ENCODE peak calls at places on chromosome 5, in six cellular contexts. One of them, this sample, is unnamed.
A peak's percentile ranks its signal among the peaks of the same experiment; 100 is the strongest.

GRCh38 chr5:115267617-115268016 is 4.9 kb upstream of the PGGT1B start:
- DNase-seq in K562: no peak
- DNase-seq in GM12878: no peak
- DNase-seq in HepG2: no peak
- DNase-seq in SK-N-SH: no peak
- DNase-seq in H1: no peak
- DNase-seq in this sample: no peak

GRCh38 chr5:68431181-68431580 is 215.6 kb downstream of the PIK3R1 start:
- DNase-seq in HepG2: no peak
- DNase-seq in SK-N-SH: no peak
- DNase-seq in GM12878: no peak
- DNase-seq in H1: no peak
- DNase-seq in K562: no peak
- DNase-seq in this sample: no peak

GRCh38 chr5:180437336-180437735 is 56.8 kb upstream of the CNOT6 start:
- DNase-seq in K562: no peak
- DNase-seq in HepG2: no peak
- DNase-seq in H1: no peak
- DNase-seq in SK-N-SH: no peak
- DNase-seq in GM12878: no peak
- DNase-seq in this sample: no peak

GRCh38 chr5:17189381-17190036 is 27.9 kb upstream of the BASP1 start:
- DNase-seq in SK-N-SH: peak; percentile 58
- DNase-seq in H1: peak; percentile 66
- DNase-seq in K562: peak; percentile 65
- DNase-seq in HepG2: peak; percentile 65
- DNase-seq in GM12878: peak; percentile 24
- DNase-seq in this sample: peak; percentile 77

GRCh38 chr5:113367586-113367985 is 67.2 kb downstream of the TSSK1B start:
- DNase-seq in HepG2: no peak
- DNase-seq in GM12878: no peak
- DNase-seq in SK-N-SH: peak; percentile 41
- DNase-seq in H1: no peak
- DNase-seq in K562: no peak
- DNase-seq in this sample: no peak

GRCh38 chr5:179152144-179152895 is 92.1 kb downstream of the ZNF354C start:
- DNase-seq in SK-N-SH: no peak
- DNase-seq in GM12878: no peak
- DNase-seq in HepG2: no peak
- DNase-seq in H1: no peak
- DNase-seq in K562: no peak
- DNase-seq in this sample: no peak

GRCh38 chr5:56055859-56056258 is 61.1 kb upstream of the IL6ST start:
- DNase-seq in HepG2: no peak
- DNase-seq in K562: no peak
- DNase-seq in H1: no peak
- DNase-seq in SK-N-SH: no peak
- DNase-seq in GM12878: no peak
- DNase-seq in this sample: no peak

GRCh38 chr5:101517795-101518194 is 614.7 kb upstream of the ST8SIA4 start:
- DNase-seq in H1: no peak
- DNase-seq in K562: no peak
- DNase-seq in HepG2: no peak
- DNase-seq in SK-N-SH: no peak
- DNase-seq in GM12878: no peak
- DNase-seq in this sample: no peak

GRCh38 chr5:66364186-66364585 is 220.1 kb downstream of the SREK1 start:
- DNase-seq in HepG2: no peak
- DNase-seq in K562: no peak
- DNase-seq in H1: no peak
- DNase-seq in GM12878: no peak
- DNase-seq in SK-N-SH: no peak
- DNase-seq in this sample: no peak

GRCh38 chr5:179314606-179315355 is 30.5 kb downstream of the ADAMTS2 start:
- DNase-seq in HepG2: no peak
- DNase-seq in H1: no peak
- DNase-seq in GM12878: no peak
- DNase-seq in K562: no peak
- DNase-seq in SK-N-SH: no peak
- DNase-seq in this sample: no peak

GRCh38 chr5:1282139-1282992 is 12.5 kb downstream of the TERT start:
- DNase-seq in GM12878: no peak
- DNase-seq in SK-N-SH: no peak
- DNase-seq in K562: no peak
- DNase-seq in H1: no peak
- DNase-seq in HepG2: no peak
- DNase-seq in this sample: no peak

GRCh38 chr5:38556115-38556598 is 289 bp downstream of the LIFR start:
- DNase-seq in SK-N-SH: no peak
- DNase-seq in GM12878: no peak
- DNase-seq in H1: no peak
- DNase-seq in HepG2: no peak
- DNase-seq in K562: no peak
- DNase-seq in this sample: no peak

GRCh38 chr5:66912787-66913186 is 283.8 kb downstream of the CD180 start:
- DNase-seq in H1: no peak
- DNase-seq in SK-N-SH: no peak
- DNase-seq in HepG2: no peak
- DNase-seq in GM12878: no peak
- DNase-seq in K562: no peak
- DNase-seq in this sample: no peak

GRCh38 chr5:59843511-59844230 is 49.9 kb downstream of the PDE4D start:
- DNase-seq in K562: no peak
- DNase-seq in GM12878: no peak
- DNase-seq in HepG2: peak; percentile 0
- DNase-seq in SK-N-SH: no peak
- DNase-seq in H1: no peak
- DNase-seq in this sample: no peak

GRCh38 chr5:170792878-170793277 is 9.4 kb downstream of the GABRP start:
- DNase-seq in SK-N-SH: no peak
- DNase-seq in HepG2: no peak
- DNase-seq in K562: no peak
- DNase-seq in H1: no peak
- DNase-seq in GM12878: no peak
- DNase-seq in this sample: no peak

GRCh38 chr5:170788626-170789304 is 5.2 kb downstream of the GABRP start:
- DNase-seq in H1: no peak
- DNase-seq in SK-N-SH: no peak
- DNase-seq in K562: no peak
- DNase-seq in GM12878: no peak
- DNase-seq in HepG2: no peak
- DNase-seq in this sample: no peak

GRCh38 chr5:170787216-170787615 is 3.7 kb downstream of the GABRP start:
- DNase-seq in GM12878: no peak
- DNase-seq in SK-N-SH: no peak
- DNase-seq in H1: no peak
- DNase-seq in HepG2: no peak
- DNase-seq in K562: no peak
- DNase-seq in this sample: no peak

GRCh38 chr5:170795154-170795553 is 11.6 kb downstream of the GABRP start:
- DNase-seq in SK-N-SH: no peak
- DNase-seq in K562: no peak
- DNase-seq in H1: no peak
- DNase-seq in HepG2: no peak
- DNase-seq in GM12878: no peak
- DNase-seq in this sample: no peak

GRCh38 chr5:170791325-170791954 is 7.9 kb downstream of the GABRP start:
- DNase-seq in K562: peak; percentile 24
- DNase-seq in SK-N-SH: peak; percentile 76
- DNase-seq in H1: no peak
- DNase-seq in GM12878: no peak
- DNase-seq in HepG2: peak; percentile 27
- DNase-seq in this sample: peak; percentile 7
- TF ChIP-seq GABPA in K562: no peak
- TF ChIP-seq GABPA in SK-N-SH: no peak
- TF ChIP-seq GABPA in H1: no peak
- TF ChIP-seq GABPA in GM12878: no peak
- TF ChIP-seq GABPA in HepG2: no peak
- TF ChIP-seq GABPA in this sample: no peak

DNA sequence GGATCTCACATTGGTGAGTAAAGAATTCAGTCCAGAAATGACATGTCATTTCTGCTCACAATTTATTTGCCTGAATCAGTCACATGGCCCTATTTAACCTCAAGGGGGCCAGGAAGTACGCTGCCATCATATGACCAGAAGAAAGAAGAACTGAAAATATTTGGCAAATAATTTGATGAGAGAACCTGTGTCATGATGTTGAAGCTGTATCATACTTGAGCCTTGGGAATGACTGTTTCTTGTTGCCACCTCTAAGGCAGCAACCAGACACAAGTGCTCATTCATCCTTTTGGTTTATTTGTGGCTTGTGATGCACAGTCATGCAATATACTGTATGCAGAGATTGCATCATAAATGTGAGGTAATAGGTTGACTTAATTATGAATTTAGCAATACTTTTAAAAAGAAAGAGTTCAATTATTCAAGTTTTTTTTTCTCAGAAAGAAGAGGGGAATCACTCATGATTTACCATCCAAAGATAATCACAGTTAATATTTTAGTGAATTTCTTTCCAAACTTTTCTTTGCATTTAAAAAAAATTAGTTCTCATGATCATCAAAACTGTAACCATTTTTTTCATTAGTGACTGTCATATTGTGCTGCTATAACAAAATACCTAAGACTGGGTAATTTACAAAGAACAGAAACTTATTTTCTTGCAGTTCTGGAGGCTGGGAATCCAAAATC is 8.2 kb upstream of the ZFYVE16 start:
- DNase-seq in GM12878: peak; percentile 43
- DNase-seq in SK-N-SH: peak; percentile 16
- DNase-seq in H1: no peak
- DNase-seq in K562: peak; percentile 11
- DNase-seq in HepG2: peak; percentile 11
- DNase-seq in this sample: peak; percentile 72
- TF ChIP-seq CTCF in GM12878: no peak
- TF ChIP-seq CTCF in SK-N-SH: no peak
- TF ChIP-seq CTCF in H1: no peak
- TF ChIP-seq CTCF in K562: no peak
- TF ChIP-seq CTCF in HepG2: no peak
- TF ChIP-seq CTCF in this sample: no peak

GRCh38 chr5:172502969-172503368 is 48.6 kb upstream of the SH3PXD2B start:
- DNase-seq in H1: no peak
- DNase-seq in GM12878: no peak
- DNase-seq in HepG2: peak; percentile 6
- DNase-seq in K562: no peak
- DNase-seq in SK-N-SH: peak; percentile 41
- DNase-seq in this sample: no peak
- TF ChIP-seq GABPA in H1: no peak
- TF ChIP-seq GABPA in GM12878: no peak
- TF ChIP-seq GABPA in HepG2: no peak
- TF ChIP-seq GABPA in K562: no peak
- TF ChIP-seq GABPA in SK-N-SH: no peak
- TF ChIP-seq GABPA in this sample: no peak

DNA sequence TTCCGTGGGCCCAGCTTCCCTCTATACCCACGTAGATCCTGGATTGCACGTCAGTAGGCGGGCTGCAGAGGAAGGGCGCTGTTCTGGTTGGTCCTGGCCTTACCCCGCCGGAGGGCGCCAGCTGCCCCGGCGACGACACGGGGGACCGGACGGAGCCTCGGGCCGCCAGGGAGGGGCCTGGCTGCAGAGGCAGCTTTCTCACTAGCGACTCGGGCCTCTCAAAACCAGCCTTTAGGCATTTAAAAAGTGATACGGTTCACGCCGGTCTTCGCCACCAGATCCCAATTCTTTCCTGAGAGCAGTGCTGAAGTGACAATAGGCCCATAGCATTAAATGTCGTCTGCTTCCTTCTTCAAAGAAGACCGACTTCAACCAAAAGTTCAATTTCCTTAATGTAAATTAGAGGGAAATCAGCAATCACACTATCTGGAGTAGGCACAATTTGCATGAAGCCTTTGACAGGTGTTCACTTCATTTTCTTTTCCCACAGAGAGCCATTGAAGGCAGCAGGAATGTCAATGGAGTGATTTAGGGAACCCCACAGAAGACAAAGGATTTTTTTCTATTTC is 17.6 kb upstream of the UBE2D2 start:
- DNase-seq in H1: no peak
- DNase-seq in K562: peak; percentile 72
- DNase-seq in HepG2: no peak
- DNase-seq in GM12878: no peak
- DNase-seq in SK-N-SH: peak; percentile 59
- DNase-seq in this sample: no peak
- TF ChIP-seq CTCF in H1: peak; percentile 60
- TF ChIP-seq CTCF in K562: peak; percentile 65
- TF ChIP-seq CTCF in HepG2: no peak
- TF ChIP-seq CTCF in GM12878: peak; percentile 59
- TF ChIP-seq CTCF in SK-N-SH: no peak
- TF ChIP-seq CTCF in this sample: no peak

This sample was measured in HL-60.